ENCODE peak calls at places on chromosomes 2 and 18, in six cellular contexts. A is A549; O is breast epithelium; S is esophagus muscularis mucosa; F is effector memory CD4-positive, alpha-beta T cell; Q is OCI-LY7. N is an unnamed sample. For H3K4me1, the result is how much of the 10 kb centered on the place peaks cover.

GRCh38 chr2:233470839-233471238 is 95.7 kb downstream of the USP40 start:
- DNase-seq in A (no peak), O (no peak), S (no peak), F (no peak), Q (no peak), N (no peak)

GRCh38 chr2:75268112-75268511 is 68.8 kb upstream of the TACR1 start:
- DNase-seq in A (no peak), O (no peak), S (no peak), F (no peak), Q (no peak), N (no peak)

GRCh38 chr18:8091042-8091441 is 518.2 kb upstream of the RAB12 start:
- DNase-seq in A (no peak), O (no peak), S (no peak), F (no peak), Q (no peak), N (no peak)

GRCh38 chr2:70678576-70679143 is 89.3 kb downstream of the ADD2 start:
- DNase-seq in A (no peak), O (no peak), S (no peak), F (no peak), Q (no peak), N (no peak)

GRCh38 chr2:85915606-85916303 is 27.0 kb upstream of the ST3GAL5 start:
- DNase-seq in A (no peak), O (no peak), S (no peak), F (no peak), Q (no peak), N (no peak)

GRCh38 chr18:34223164-34223892 is 1.4 kb downstream of the NOL4 start:
- DNase-seq in A (no peak), O (no peak), S (no peak), F (no peak), Q (no peak), N (peak)

GRCh38 chr18:47930086-47930843 is at the start of gene SMAD2:
- DNase-seq in A (peak), O (peak), S (peak), F (peak), Q (peak), N (peak)

GRCh38 chr2:241386519-241386918 is 30.4 kb downstream of the FARP2 start:
- DNase-seq in A (no peak), O (no peak), S (no peak), F (no peak), Q (no peak), N (no peak)

GRCh38 chr18:48036641-48037421 is 106.4 kb upstream of the SMAD2 start:
- DNase-seq in A (no peak), O (peak), S (no peak), F (no peak), Q (no peak), N (no peak)

GRCh38 chr2:226831266-226831665 is 4.6 kb upstream of the RHBDD1 start:
- DNase-seq in A (no peak), O (no peak), S (no peak), F (no peak), Q (no peak), N (no peak)

GRCh38 chr18:45373286-45373880 is 241.9 kb upstream of the SLC14A2 start:
- DNase-seq in A (no peak), O (no peak), S (no peak), F (no peak), Q (no peak), N (no peak)

GRCh38 chr18:26545335-26545734 is 3.0 kb downstream of the KCTD1 start:
- DNase-seq in A (no peak), O (no peak), S (no peak), F (no peak), Q (no peak), N (no peak)

GRCh38 chr2:171279983-171280790 is 119.5 kb upstream of the TLK1 start:
- DNase-seq in A (no peak), O (no peak), S (no peak), F (no peak), Q (no peak), N (no peak)

GRCh38 chr2:167697194-167697593 is 550.2 kb downstream of the STK39 start:
- DNase-seq in A (no peak), O (no peak), S (no peak), F (no peak), Q (no peak), N (no peak)

GRCh38 chr2:11169333-11169732 is 14.1 kb downstream of the SLC66A3 start:
- DNase-seq in A (no peak), O (no peak), S (no peak), F (no peak), Q (no peak), N (no peak)

GRCh38 chr2:172083725-172084483 is 1.4 kb upstream of the DLX1 start:
- DNase-seq in A (no peak), O (no peak), S (no peak), F (no peak), Q (no peak), N (no peak)

GRCh38 chr2:29052811-29053210 is 21.5 kb downstream of the PCARE start:
- DNase-seq in A (no peak), O (no peak), S (no peak), F (no peak), Q (no peak), N (no peak)

GRCh38 chr2:62200868-62201267 is 5.0 kb downstream of the B3GNT2 start:
- DNase-seq in A (no peak), O (no peak), S (no peak), F (no peak), Q (peak), N (no peak)

GRCh38 chr2:134020608-134021007 is 233.3 kb upstream of the MGAT5 start:
- DNase-seq in A (no peak), O (no peak), S (peak), F (no peak), Q (peak), N (no peak)

GRCh38 chr2:134019871-134020270 is 234.0 kb upstream of the MGAT5 start:
- DNase-seq in A (no peak), O (no peak), S (peak), F (no peak), Q (no peak), N (no peak)

GRCh38 chr2:134023854-134024253 is 230.0 kb upstream of the MGAT5 start:
- DNase-seq in A (no peak), O (no peak), S (peak), F (no peak), Q (no peak), N (no peak)

GRCh38 chr2:134021830-134022524 is 231.9 kb upstream of the MGAT5 start:
- DNase-seq in A (no peak), O (no peak), S (peak), F (no peak), Q (peak), N (no peak)
- H3K4me1 ChIP-seq in A (under half), O (under half), S (under half), F (under half), Q (under half), N (under half)

GRCh38 chr2:64858541-64859031 is 130.6 kb upstream of the SLC1A4 start:
- DNase-seq in A (no peak), O (no peak), S (no peak), F (no peak), Q (peak), N (no peak)

GRCh38 chr2:64860936-64861335 is 128.3 kb upstream of the SLC1A4 start:
- DNase-seq in A (no peak), O (no peak), S (no peak), F (no peak), Q (no peak), N (no peak)

GRCh38 chr2:64860321-64860751 is 128.9 kb upstream of the SLC1A4 start:
- DNase-seq in A (no peak), O (no peak), S (no peak), F (no peak), Q (peak), N (peak)

GRCh38 chr2:64857581-64858471 is 131.4 kb upstream of the SLC1A4 start:
- DNase-seq in A (no peak), O (no peak), S (no peak), F (no peak), Q (no peak), N (peak)

GRCh38 chr2:64859208-64860161 is 129.7 kb upstream of the SLC1A4 start:
- DNase-seq in A (peak), O (peak), S (peak), F (no peak), Q (no peak), N (peak)
- H3K4me3 ChIP-seq in A (peak), O (peak), S (peak), F (no peak), Q (peak), N (peak)

GRCh38 chr2:224565452-224566035 is 19.6 kb downstream of the CUL3 start:
- DNase-seq in A (no peak), O (no peak), S (no peak), F (no peak), Q (no peak), N (no peak)

GRCh38 chr2:224573724-224574123 is 11.4 kb downstream of the CUL3 start:
- DNase-seq in A (no peak), O (no peak), S (no peak), F (no peak), Q (no peak), N (no peak)

GRCh38 chr2:224572338-224572737 is 12.8 kb downstream of the CUL3 start:
- DNase-seq in A (no peak), O (no peak), S (no peak), F (no peak), Q (no peak), N (no peak)

GRCh38 chr2:224570328-224570993 is 14.7 kb downstream of the CUL3 start:
- DNase-seq in A (no peak), O (no peak), S (no peak), F (no peak), Q (no peak), N (no peak)

GRCh38 chr2:224569654-224570053 is 15.5 kb downstream of the CUL3 start:
- DNase-seq in A (no peak), O (no peak), S (no peak), F (no peak), Q (no peak), N (no peak)
- H3K4me1 ChIP-seq in A (half or more), O (under half), S (half or more), F (under half), Q (under half), N (under half)

DNA sequence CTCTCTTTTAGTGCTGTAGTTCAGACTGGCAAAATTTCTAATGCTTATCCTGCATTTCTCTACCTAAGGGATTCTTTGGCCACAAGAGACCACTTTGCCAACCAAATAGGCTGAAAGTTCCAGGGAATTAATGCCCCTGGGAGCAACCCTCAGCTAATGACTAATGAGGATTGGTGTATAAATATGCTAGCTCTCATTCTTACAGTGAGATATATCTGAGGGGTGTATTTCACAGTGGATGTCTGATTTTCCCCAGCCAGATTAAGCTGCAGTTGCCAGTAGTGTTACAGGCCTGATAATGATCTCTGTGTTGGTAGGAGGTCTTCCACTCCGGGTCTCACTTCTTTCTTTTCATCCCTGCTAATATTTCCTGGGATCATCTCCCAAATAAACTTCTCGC is 90.4 kb downstream of the GULP1 start:
- DNase-seq in A (no peak), O (no peak), S (no peak), F (no peak), Q (no peak), N (no peak)
- H3K4me3 ChIP-seq in A (no peak), O (no peak), S (no peak), F (no peak), Q (no peak), N (no peak)

GRCh38 chr2:160300203-160300602 is 100.1 kb upstream of the ITGB6 start:
- DNase-seq in A (no peak), O (no peak), S (no peak), F (no peak), Q (no peak), N (no peak)

GRCh38 chr2:160303076-160303475 is 103.0 kb upstream of the ITGB6 start:
- DNase-seq in A (no peak), O (no peak), S (no peak), F (no peak), Q (no peak), N (no peak)

GRCh38 chr2:160298960-160299359 is 98.9 kb upstream of the ITGB6 start:
- DNase-seq in A (no peak), O (no peak), S (no peak), F (no peak), Q (no peak), N (no peak)

GRCh38 chr2:160301420-160301819 is 101.3 kb upstream of the ITGB6 start:
- DNase-seq in A (no peak), O (no peak), S (no peak), F (no peak), Q (no peak), N (no peak)

GRCh38 chr2:160299540-160299939 is 99.5 kb upstream of the ITGB6 start:
- DNase-seq in A (no peak), O (no peak), S (no peak), F (no peak), Q (no peak), N (no peak)
- H3K4me1 ChIP-seq in A (under half), O (under half), S (under half), F (under half), Q (under half), N (under half)

GRCh38 chr2:235267251-235267650 is 226.6 kb upstream of the AGAP1 start:
- DNase-seq in A (no peak), O (no peak), S (no peak), F (no peak), Q (no peak), N (no peak)

GRCh38 chr2:235270951-235271350 is 222.9 kb upstream of the AGAP1 start:
- DNase-seq in A (no peak), O (no peak), S (no peak), F (no peak), Q (no peak), N (no peak)

GRCh38 chr2:235268535-235268934 is 225.3 kb upstream of the AGAP1 start:
- DNase-seq in A (no peak), O (no peak), S (no peak), F (no peak), Q (no peak), N (no peak)

GRCh38 chr2:235271936-235272335 is 221.9 kb upstream of the AGAP1 start:
- DNase-seq in A (no peak), O (no peak), S (no peak), F (no peak), Q (no peak), N (no peak)

DNA sequence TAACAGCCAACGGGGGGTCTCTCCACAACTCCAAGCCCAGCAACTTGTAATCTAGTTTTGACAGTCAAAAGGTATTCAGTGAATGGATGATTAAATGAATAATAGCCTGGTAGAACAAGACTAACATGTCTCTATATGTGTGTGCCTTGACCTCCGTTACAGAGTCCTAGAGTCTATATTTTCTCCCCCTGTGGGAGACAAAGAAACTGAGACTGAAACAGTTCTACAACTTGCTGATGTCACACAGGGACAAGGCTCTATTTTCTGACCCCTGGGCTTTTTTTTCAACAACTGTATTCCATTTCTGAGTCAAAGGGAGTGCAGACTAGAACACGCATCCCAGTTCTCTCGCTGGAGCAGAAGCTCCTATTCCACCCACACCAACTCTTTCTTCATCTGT is 223.6 kb upstream of the AGAP1 start:
- DNase-seq in A (no peak), O (no peak), S (no peak), F (no peak), Q (no peak), N (no peak)
- H3K4me3 ChIP-seq in A (no peak), O (no peak), S (no peak), F (no peak), Q (no peak), N (no peak)

GRCh38 chr2:25980951-25981350 is 1.3 kb downstream of the KIF3C start:
- DNase-seq in A (no peak), O (no peak), S (no peak), F (no peak), Q (no peak), N (peak)
- H3K4me1 ChIP-seq in A (half or more), O (under half), S (under half), F (under half), Q (under half), N (under half)